ENCODE peak calls at places on chromosomes 6 and 20, in six cellular contexts. One of them, this sample, is unnamed.

GRCh38 chr20:5056801-5057599 is 55.7 kb upstream of the SLC23A2 start:
- DNase-seq in OCI-LY7: peak; percentile 57
- DNase-seq in breast epithelium: no peak
- DNase-seq in RWPE2: no peak
- DNase-seq in hepatocyte: no peak
- DNase-seq in BE2C: no peak
- DNase-seq in this sample: peak; percentile 55

GRCh38 chr6:1630771-1631217 is 21.1 kb downstream of the FOXC1 start:
- DNase-seq in RWPE2: no peak
- DNase-seq in OCI-LY7: no peak
- DNase-seq in BE2C: no peak
- DNase-seq in hepatocyte: no peak
- DNase-seq in breast epithelium: no peak
- DNase-seq in this sample: no peak

GRCh38 chr6:28643017-28643740 is 117.5 kb downstream of the GPX5 start:
- DNase-seq in RWPE2: no peak
- DNase-seq in hepatocyte: peak; percentile 17
- DNase-seq in breast epithelium: no peak
- DNase-seq in BE2C: peak; percentile 75
- DNase-seq in OCI-LY7: no peak
- DNase-seq in this sample: no peak

GRCh38 chr6:80163754-80164187 is 57.3 kb downstream of the BCKDHB start:
- DNase-seq in RWPE2: no peak
- DNase-seq in breast epithelium: no peak
- DNase-seq in hepatocyte: peak; percentile 32
- DNase-seq in OCI-LY7: peak; percentile 29
- DNase-seq in BE2C: no peak
- DNase-seq in this sample: no peak

GRCh38 chr20:16124911-16125776 is 448.1 kb downstream of the KIF16B start:
- DNase-seq in BE2C: no peak
- DNase-seq in OCI-LY7: no peak
- DNase-seq in hepatocyte: no peak
- DNase-seq in RWPE2: no peak
- DNase-seq in breast epithelium: no peak
- DNase-seq in this sample: no peak

GRCh38 chr6:43983632-43984031 is 143.6 kb downstream of the MRPL14 start:
- DNase-seq in RWPE2: no peak
- DNase-seq in breast epithelium: peak; percentile 17
- DNase-seq in OCI-LY7: no peak
- DNase-seq in hepatocyte: no peak
- DNase-seq in BE2C: no peak
- DNase-seq in this sample: no peak

GRCh38 chr6:11008821-11009220 is 35.3 kb downstream of the ELOVL2 start:
- DNase-seq in RWPE2: no peak
- DNase-seq in OCI-LY7: no peak
- DNase-seq in breast epithelium: no peak
- DNase-seq in BE2C: no peak
- DNase-seq in hepatocyte: no peak
- DNase-seq in this sample: no peak

GRCh38 chr6:52157301-52157930 is 28.8 kb upstream of the IL17A start:
- DNase-seq in hepatocyte: no peak
- DNase-seq in breast epithelium: no peak
- DNase-seq in RWPE2: no peak
- DNase-seq in OCI-LY7: no peak
- DNase-seq in BE2C: no peak
- DNase-seq in this sample: no peak

GRCh38 chr6:39273394-39273793 is 40.8 kb downstream of the KCNK17 start:
- DNase-seq in breast epithelium: no peak
- DNase-seq in RWPE2: no peak
- DNase-seq in BE2C: no peak
- DNase-seq in OCI-LY7: no peak
- DNase-seq in hepatocyte: no peak
- DNase-seq in this sample: peak; percentile 41

GRCh38 chr6:169885131-169885530 is 133.7 kb downstream of the ERMARD start:
- DNase-seq in BE2C: no peak
- DNase-seq in OCI-LY7: no peak
- DNase-seq in hepatocyte: no peak
- DNase-seq in RWPE2: no peak
- DNase-seq in breast epithelium: no peak
- DNase-seq in this sample: no peak

GRCh38 chr6:30685977-30686907 is at the start of gene PPP1R18:
- DNase-seq in OCI-LY7: peak; percentile 76
- DNase-seq in hepatocyte: peak; percentile 83
- DNase-seq in BE2C: peak; percentile 77
- DNase-seq in RWPE2: peak; percentile 82
- DNase-seq in breast epithelium: peak; percentile 77
- DNase-seq in this sample: peak; percentile 85

GRCh38 chr6:104784884-104785283 is 74.8 kb downstream of the HACE1 start:
- DNase-seq in RWPE2: no peak
- DNase-seq in BE2C: peak; percentile 73
- DNase-seq in breast epithelium: no peak
- DNase-seq in hepatocyte: no peak
- DNase-seq in OCI-LY7: no peak
- DNase-seq in this sample: no peak

GRCh38 chr20:50552979-50553378 is 42.8 kb downstream of the PTPN1 start:
- DNase-seq in breast epithelium: no peak
- DNase-seq in RWPE2: no peak
- DNase-seq in BE2C: no peak
- DNase-seq in OCI-LY7: no peak
- DNase-seq in hepatocyte: no peak
- DNase-seq in this sample: no peak
- H3K4me3 ChIP-seq in breast epithelium: no peak overlapping the region
- H3K4me3 ChIP-seq in RWPE2: no peak overlapping the region
- H3K4me3 ChIP-seq in BE2C: no peak overlapping the region
- H3K4me3 ChIP-seq in OCI-LY7: no peak overlapping the region
- H3K4me3 ChIP-seq in hepatocyte: no peak overlapping the region
- H3K4me3 ChIP-seq in this sample: no peak overlapping the region

DNA sequence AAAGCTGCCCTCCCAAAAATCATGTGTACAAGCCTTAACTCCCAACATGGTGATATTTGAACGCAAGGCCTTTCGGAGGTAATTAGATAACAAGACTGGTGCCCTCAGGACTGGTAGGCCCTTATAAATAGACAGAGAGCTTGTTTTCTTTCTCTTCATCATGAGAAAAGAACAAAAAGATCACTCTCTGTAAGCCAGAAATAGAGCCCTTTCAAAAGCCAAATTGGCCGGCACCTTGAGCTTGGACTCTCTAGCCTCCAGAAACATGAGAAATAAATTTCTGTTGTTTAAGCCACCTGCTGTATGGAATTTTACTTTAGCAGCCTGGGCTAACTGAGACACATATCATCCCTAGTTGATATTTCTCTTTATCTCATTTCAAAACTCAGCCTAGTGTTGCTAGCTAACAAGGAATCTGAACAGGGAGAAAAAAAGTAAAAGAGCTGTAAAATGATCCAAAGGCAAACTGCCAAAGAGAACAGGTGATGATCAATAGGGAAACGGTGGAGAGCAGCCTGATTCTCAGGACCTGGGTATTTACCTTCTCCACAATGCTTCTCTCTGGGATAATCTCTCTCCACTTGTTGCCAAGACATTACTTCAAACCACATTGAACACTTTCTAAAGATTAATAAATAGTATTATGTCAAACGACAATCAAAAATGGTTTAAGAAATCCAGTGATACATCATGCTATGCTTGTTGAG is 6.1 kb downstream of the COL21A1 start:
- DNase-seq in OCI-LY7: no peak
- DNase-seq in breast epithelium: no peak
- DNase-seq in hepatocyte: no peak
- DNase-seq in BE2C: no peak
- DNase-seq in RWPE2: no peak
- DNase-seq in this sample: no peak
- TF ChIP-seq CTCF in OCI-LY7: no peak
- TF ChIP-seq CTCF in breast epithelium: no peak
- TF ChIP-seq CTCF in hepatocyte: no peak
- TF ChIP-seq CTCF in BE2C: no peak
- TF ChIP-seq CTCF in RWPE2: no peak
- TF ChIP-seq CTCF in this sample: no peak

DNA sequence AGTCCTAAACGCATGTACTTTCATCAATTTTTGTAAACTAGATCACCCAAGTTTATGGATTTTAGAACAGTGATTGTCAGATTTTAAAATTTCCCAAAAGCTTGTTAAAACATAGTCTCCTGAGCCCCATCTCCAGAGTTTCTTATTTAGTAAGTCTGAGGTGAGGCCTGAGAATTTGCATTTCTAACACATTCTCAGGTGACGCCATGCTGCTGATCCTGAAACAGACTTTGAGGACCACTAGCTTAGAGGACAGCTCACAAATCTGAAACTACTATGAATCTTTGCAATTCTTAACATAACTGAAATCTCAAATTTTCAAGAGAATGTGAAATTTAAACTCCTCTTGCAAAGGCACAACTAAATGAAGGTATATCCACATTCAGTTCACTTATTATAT is 37.8 kb upstream of the MLIP start:
- DNase-seq in BE2C: no peak
- DNase-seq in hepatocyte: no peak
- DNase-seq in RWPE2: no peak
- DNase-seq in breast epithelium: no peak
- DNase-seq in OCI-LY7: no peak
- DNase-seq in this sample: no peak
- H3K4me1 ChIP-seq in BE2C: no peaks in the 10 kb centered on the region
- H3K4me1 ChIP-seq in hepatocyte: no peaks in the 10 kb centered on the region
- H3K4me1 ChIP-seq in RWPE2: peaks cover 6% of the 10 kb centered on the region
- H3K4me1 ChIP-seq in breast epithelium: no peaks in the 10 kb centered on the region
- H3K4me1 ChIP-seq in OCI-LY7: no peaks in the 10 kb centered on the region
- H3K4me1 ChIP-seq in this sample: no peaks in the 10 kb centered on the region

DNA sequence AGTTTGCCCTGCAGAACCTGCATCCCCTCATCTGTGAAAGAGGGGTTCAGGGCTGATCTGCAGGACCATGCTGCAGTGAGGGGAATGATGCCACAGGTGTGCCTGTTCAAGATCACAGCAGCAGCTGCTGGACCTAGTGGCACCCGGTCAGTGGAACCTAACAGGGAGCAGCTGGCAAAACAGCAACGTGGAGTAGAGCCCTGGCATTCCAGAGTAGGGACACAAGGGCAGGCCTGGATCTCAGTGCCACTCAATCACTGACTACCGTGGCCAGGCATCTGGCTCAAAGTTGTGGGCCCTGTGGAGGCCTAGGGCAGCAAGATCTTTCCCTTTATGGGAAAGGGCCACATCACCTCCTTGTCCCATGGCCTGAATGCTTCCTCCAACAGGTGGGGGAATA is 62.2 kb downstream of the INSM1 start:
- DNase-seq in OCI-LY7: no peak
- DNase-seq in RWPE2: no peak
- DNase-seq in hepatocyte: no peak
- DNase-seq in breast epithelium: no peak
- DNase-seq in BE2C: no peak
- DNase-seq in this sample: no peak
- H3K4me3 ChIP-seq in OCI-LY7: no peak overlapping the region
- H3K4me3 ChIP-seq in RWPE2: no peak overlapping the region
- H3K4me3 ChIP-seq in hepatocyte: no peak overlapping the region
- H3K4me3 ChIP-seq in breast epithelium: no peak overlapping the region
- H3K4me3 ChIP-seq in BE2C: no peak overlapping the region
- H3K4me3 ChIP-seq in this sample: no peak overlapping the region

DNA sequence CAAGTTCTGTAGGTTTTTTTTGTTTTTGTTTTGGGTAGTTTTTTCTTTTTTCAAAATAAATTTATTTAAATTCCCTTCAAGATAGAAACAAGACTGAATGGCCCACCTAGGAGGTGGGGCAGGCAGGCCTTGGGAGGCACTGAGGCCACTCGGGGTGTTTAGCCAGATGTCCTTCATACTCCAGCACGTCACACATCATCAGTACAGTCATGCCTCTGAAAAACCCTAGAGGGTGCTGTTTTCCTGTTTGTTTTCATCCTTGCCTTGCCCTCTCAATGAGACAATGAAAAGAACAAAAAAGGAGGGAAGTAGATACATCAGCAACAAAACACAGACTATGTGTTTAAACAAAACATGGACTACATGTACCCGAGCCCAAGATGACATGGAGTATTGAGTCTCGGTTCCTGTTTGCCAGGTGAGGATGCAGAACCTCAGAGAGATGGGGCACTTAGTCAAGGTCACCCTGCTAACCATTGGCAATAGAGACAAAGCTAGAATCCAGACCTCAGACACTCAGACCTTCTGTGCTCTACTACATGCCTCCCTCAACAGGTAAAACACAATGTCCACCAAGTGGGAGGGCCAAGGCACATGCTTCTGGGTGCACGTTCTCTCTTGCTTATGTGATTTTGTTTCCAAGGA is 26.8 kb upstream of the CLIC5 start:
- DNase-seq in hepatocyte: peak; percentile 57
- DNase-seq in BE2C: peak; percentile 4
- DNase-seq in OCI-LY7: peak; percentile 30
- DNase-seq in breast epithelium: no peak
- DNase-seq in RWPE2: no peak
- DNase-seq in this sample: peak; percentile 30
- TF ChIP-seq CTCF in hepatocyte: peak; percentile 49
- TF ChIP-seq CTCF in BE2C: peak; percentile 47
- TF ChIP-seq CTCF in OCI-LY7: peak; percentile 81
- TF ChIP-seq CTCF in breast epithelium: peak; percentile 48
- TF ChIP-seq CTCF in RWPE2: peak; percentile 33
- TF ChIP-seq CTCF in this sample: peak; percentile 43

GRCh38 chr20:61585764-61586163 is 333.7 kb downstream of the CDH4 start:
- DNase-seq in BE2C: no peak
- DNase-seq in breast epithelium: no peak
- DNase-seq in OCI-LY7: no peak
- DNase-seq in RWPE2: no peak
- DNase-seq in hepatocyte: no peak
- DNase-seq in this sample: no peak

GRCh38 chr20:61582196-61582923 is 330.3 kb downstream of the CDH4 start:
- DNase-seq in OCI-LY7: no peak
- DNase-seq in BE2C: no peak
- DNase-seq in hepatocyte: no peak
- DNase-seq in breast epithelium: no peak
- DNase-seq in RWPE2: no peak
- DNase-seq in this sample: no peak

GRCh38 chr20:61587036-61587435 is 335.0 kb downstream of the CDH4 start:
- DNase-seq in RWPE2: no peak
- DNase-seq in BE2C: no peak
- DNase-seq in breast epithelium: no peak
- DNase-seq in hepatocyte: no peak
- DNase-seq in OCI-LY7: no peak
- DNase-seq in this sample: no peak

GRCh38 chr20:61583356-61583755 is 331.3 kb downstream of the CDH4 start:
- DNase-seq in hepatocyte: no peak
- DNase-seq in BE2C: no peak
- DNase-seq in breast epithelium: no peak
- DNase-seq in OCI-LY7: no peak
- DNase-seq in RWPE2: no peak
- DNase-seq in this sample: no peak

DNA sequence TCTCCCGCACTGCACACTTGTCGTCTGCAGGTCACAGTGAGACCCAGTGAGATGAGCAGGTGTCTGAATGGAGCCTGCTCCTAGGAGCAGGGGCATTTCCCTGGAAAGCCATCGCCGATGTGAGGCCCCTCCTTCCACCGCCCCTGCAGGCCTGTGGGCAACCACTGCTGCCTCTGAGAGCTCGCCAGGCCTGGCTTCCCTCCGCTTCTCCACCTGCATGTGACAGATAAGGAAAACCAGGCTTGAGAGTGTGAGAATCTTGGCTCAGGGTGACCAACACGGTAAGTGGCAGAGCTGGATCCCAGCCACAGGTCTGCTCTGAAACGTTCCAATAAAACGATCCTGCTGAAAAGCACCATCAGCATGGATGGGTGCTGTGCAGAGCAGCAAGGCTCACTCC is 332.8 kb downstream of the CDH4 start:
- DNase-seq in RWPE2: no peak
- DNase-seq in BE2C: no peak
- DNase-seq in OCI-LY7: no peak
- DNase-seq in hepatocyte: no peak
- DNase-seq in breast epithelium: no peak
- DNase-seq in this sample: no peak
- H3K4me1 ChIP-seq in RWPE2: peaks cover 18% of the 10 kb centered on the region
- H3K4me1 ChIP-seq in BE2C: no peaks in the 10 kb centered on the region
- H3K4me1 ChIP-seq in OCI-LY7: no peaks in the 10 kb centered on the region
- H3K4me1 ChIP-seq in hepatocyte: peaks cover 7% of the 10 kb centered on the region
- H3K4me1 ChIP-seq in breast epithelium: no peaks in the 10 kb centered on the region
- H3K4me1 ChIP-seq in this sample: no peaks in the 10 kb centered on the region

This sample was measured in transverse colon.